ENCODE peak calls at places on chromosomes 2 and 18, in five cellular contexts. X is CD8-positive, alpha-beta T cell; K is coronary artery; D is fibroblast of lung; P is BE2C. C is an unnamed sample.

GRCh38 chr2:233464531-233465240 is 101.9 kb downstream of the USP40 start:
- DNase-seq in X (no peak), K (no peak), D (no peak), P (peak), C (no peak)

GRCh38 chr2:109197491-109198480 is 68.8 kb downstream of the SH3RF3 start:
- DNase-seq in X (no peak), K (no peak), D (no peak), P (no peak), C (no peak)

GRCh38 chr18:30385684-30386083 is 656.9 kb downstream of the DSC3 start:
- DNase-seq in X (no peak), K (no peak), D (no peak), P (no peak), C (no peak)

GRCh38 chr18:10951631-10952544 is 197.5 kb downstream of the PIEZO2 start:
- DNase-seq in X (no peak), K (no peak), D (no peak), P (no peak), C (no peak)

GRCh38 chr18:48129621-48130082 is 199.2 kb upstream of the SMAD2 start:
- DNase-seq in X (no peak), K (no peak), D (no peak), P (no peak), C (no peak)

GRCh38 chr2:201698588-201699226 is at the start of gene MPP4:
- DNase-seq in X (no peak), K (no peak), D (peak), P (no peak), C (no peak)

GRCh38 chr2:191363267-191363666 is 118.1 kb downstream of the MYO1B start:
- DNase-seq in X (no peak), K (no peak), D (no peak), P (no peak), C (no peak)

GRCh38 chr2:48126180-48126579 is 219.9 kb upstream of the FBXO11 start:
- DNase-seq in X (no peak), K (no peak), D (peak), P (no peak), C (no peak)

GRCh38 chr2:219912530-219912929 is 285.1 kb downstream of the SLC4A3 start:
- DNase-seq in X (no peak), K (no peak), D (peak), P (no peak), C (no peak)

GRCh38 chr2:5921081-5921642 is 229.0 kb downstream of the SOX11 start:
- DNase-seq in X (no peak), K (no peak), D (no peak), P (peak), C (no peak)

GRCh38 chr2:238024986-238025385 is 35.8 kb upstream of the SCLY start:
- DNase-seq in X (no peak), K (no peak), D (peak), P (no peak), C (no peak)

GRCh38 chr2:37344453-37345361 is at the start of gene QPCT:
- DNase-seq in X (peak), K (no peak), D (peak), P (peak), C (no peak)

GRCh38 chr18:25594351-25594750 is 242.4 kb upstream of the ZNF521 start:
- DNase-seq in X (no peak), K (no peak), D (no peak), P (no peak), C (peak)

GRCh38 chr2:128808462-128809255 is 490.0 kb upstream of the HS6ST1 start:
- DNase-seq in X (no peak), K (no peak), D (peak), P (no peak), C (no peak)

GRCh38 chr18:5584751-5585417 is 41.1 kb upstream of the EPB41L3 start:
- DNase-seq in X (no peak), K (no peak), D (peak), P (no peak), C (peak)

GRCh38 chr2:7999683-8000476 is 682.0 kb upstream of the ID2 start:
- DNase-seq in X (no peak), K (no peak), D (no peak), P (no peak), C (no peak)

GRCh38 chr2:233453916-233454315 is 99.6 kb downstream of the DGKD start:
- DNase-seq in X (no peak), K (no peak), D (no peak), P (peak), C (no peak)

GRCh38 chr2:23445450-23445868 is 60.5 kb downstream of the KLHL29 start:
- DNase-seq in X (no peak), K (peak), D (peak), P (no peak), C (peak)

GRCh38 chr2:212409560-212409959 is 129.0 kb downstream of the ERBB4 start:
- DNase-seq in X (no peak), K (no peak), D (no peak), P (no peak), C (no peak)

GRCh38 chr2:177392373-177393246 is at the start of gene AGPS:
- DNase-seq in X (peak), K (peak), D (peak), P (peak), C (no peak)
- TF ChIP-seq CTCF in X (no peak), K (no peak), D (no peak), P (no peak), C (no peak)

GRCh38 chr2:162382283-162382682 is 38.4 kb downstream of the GCA start:
- DNase-seq in X (no peak), K (no peak), D (peak), P (no peak), C (no peak)

GRCh38 chr2:162385516-162385915 is 41.6 kb downstream of the GCA start:
- DNase-seq in X (no peak), K (no peak), D (no peak), P (no peak), C (no peak)

DNA sequence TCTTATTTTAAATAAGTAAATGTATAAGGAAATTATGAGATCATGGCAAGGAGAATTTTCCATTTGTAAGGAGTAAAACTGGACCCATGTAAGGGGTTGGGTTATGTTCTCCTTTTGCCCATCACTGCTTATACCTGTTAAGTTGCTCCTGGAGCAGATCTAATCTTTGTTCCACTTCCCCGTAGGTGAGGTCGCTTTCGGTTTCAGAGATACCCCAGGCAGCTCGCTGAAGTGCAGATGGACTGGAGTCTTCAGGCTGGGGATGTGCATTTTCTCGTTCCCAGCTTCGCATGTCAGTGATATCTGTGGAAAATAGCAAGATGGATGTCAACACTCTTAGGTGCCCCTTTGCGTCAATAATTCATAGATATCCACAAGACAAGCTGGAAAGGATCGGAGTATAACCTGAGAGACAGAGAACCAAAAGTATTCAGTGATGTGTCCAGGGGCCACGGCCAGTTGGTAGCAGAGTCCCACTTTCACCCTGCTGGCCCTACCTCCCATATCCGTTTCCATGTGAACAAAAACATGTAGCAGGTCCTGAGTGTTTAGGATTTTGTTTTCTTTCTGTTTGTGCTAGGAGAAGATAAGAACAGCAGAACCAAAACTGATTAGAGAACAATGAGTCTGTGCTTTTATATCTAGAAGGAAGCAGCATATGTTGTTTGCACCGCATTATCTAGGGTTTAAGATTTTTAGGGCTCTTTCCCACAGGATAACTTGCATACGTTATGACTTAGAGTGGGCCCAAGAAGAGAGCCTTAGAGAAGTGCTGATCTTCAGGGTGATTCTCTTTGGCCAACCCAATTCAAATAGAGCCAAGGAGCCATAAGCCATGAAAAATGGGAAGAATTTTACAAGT is 36.0 kb downstream of the GCA start:
- DNase-seq in X (no peak), K (no peak), D (no peak), P (no peak), C (no peak)
- H3K4me3 ChIP-seq in X (no peak), K (no peak), D (no peak), P (no peak), C (no peak)

DNA sequence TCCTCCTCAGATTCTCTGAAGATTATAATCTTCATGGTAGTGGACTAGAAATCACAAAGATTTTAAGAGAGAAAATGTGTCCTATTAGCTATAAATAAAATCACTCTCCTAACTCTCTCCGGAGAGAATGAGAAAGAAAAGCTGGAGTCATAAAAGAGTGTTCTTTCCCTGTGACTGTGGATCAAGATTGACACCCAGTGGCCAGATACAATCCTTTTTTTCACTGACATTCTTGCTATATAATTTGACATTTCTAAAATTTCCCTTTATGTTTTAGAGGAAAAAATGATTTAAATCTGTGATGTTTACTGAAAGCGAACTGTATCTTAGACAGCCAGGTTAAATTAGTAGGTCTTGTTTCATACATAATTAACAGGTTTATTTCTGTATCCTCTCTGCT is 35.4 kb upstream of the LRP2 start:
- DNase-seq in X (no peak), K (no peak), D (peak), P (no peak), C (peak)
- TF ChIP-seq CTCF in X (no peak), K (no peak), D (no peak), P (peak), C (peak)

GRCh38 chr2:207765541-207765940 is 4.2 kb downstream of the FZD5 start:
- DNase-seq in X (no peak), K (no peak), D (no peak), P (no peak), C (no peak)

GRCh38 chr2:207766697-207767460 is 2.8 kb downstream of the FZD5 start:
- DNase-seq in X (peak), K (peak), D (no peak), P (no peak), C (no peak)

GRCh38 chr2:207767461-207768167 is 2.1 kb downstream of the FZD5 start:
- DNase-seq in X (no peak), K (peak), D (peak), P (peak), C (no peak)

GRCh38 chr2:207764096-207764630 is 5.5 kb downstream of the FZD5 start:
- DNase-seq in X (no peak), K (no peak), D (no peak), P (no peak), C (no peak)

GRCh38 chr2:207765960-207766582 is 3.6 kb downstream of the FZD5 start:
- DNase-seq in X (no peak), K (peak), D (no peak), P (no peak), C (no peak)
- H3K4me3 ChIP-seq in X (no peak), K (no peak), D (no peak), P (no peak), C (no peak)

GRCh38 chr2:171447675-171448074 is 13.6 kb downstream of the DCAF17 start:
- DNase-seq in X (no peak), K (no peak), D (no peak), P (no peak), C (no peak)
- TF ChIP-seq CTCF in X (no peak), K (no peak), D (no peak), P (no peak), C (no peak)

DNA sequence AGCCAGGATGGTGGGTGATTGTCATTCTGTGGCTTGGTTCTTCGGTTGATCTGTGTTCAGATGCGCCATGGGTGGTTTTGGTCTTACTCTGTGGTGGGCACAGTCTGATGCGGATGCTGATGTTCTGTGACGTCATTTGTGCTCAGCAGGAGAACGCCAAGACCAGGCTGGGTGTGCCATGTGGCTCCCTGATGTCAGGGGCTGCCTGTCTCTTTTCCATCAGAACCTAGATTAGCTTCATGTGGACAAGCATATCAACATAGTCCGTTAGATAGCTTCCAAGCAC is 100.6 kb upstream of the ARL4C start:
- DNase-seq in X (no peak), K (no peak), D (no peak), P (no peak), C (no peak)
- H3K4me3 ChIP-seq in X (no peak), K (no peak), D (no peak), P (no peak), C (no peak)